ENCODE peak calls at places on chromosomes 2 and 18, in four cellular contexts. J is WTC11, D is GM12878, Y is HepG2. O is an unnamed sample.

GRCh38 chr2:2914252-2914651 is 463.4 kb downstream of the EIPR1 start:
- DNase-seq in J (no peak), D (no peak), Y (no peak), O (no peak)

GRCh38 chr2:85420743-85421705 is 2.5 kb downstream of the SH2D6 start:
- DNase-seq in J (peak), D (no peak), Y (peak), O (peak)

GRCh38 chr18:31064130-31064529 is 21.6 kb upstream of the DSC3 start:
- DNase-seq in J (no peak), D (peak), Y (no peak), O (no peak)

GRCh38 chr18:78630981-78631510 is 348.6 kb upstream of the SALL3 start:
- DNase-seq in J (no peak), D (no peak), Y (no peak), O (no peak)

GRCh38 chr18:40222736-40223135 is 1732.3 kb upstream of the PIK3C3 start:
- DNase-seq in J (no peak), D (no peak), Y (no peak), O (no peak)

GRCh38 chr2:159133795-159134194 is 152.7 kb downstream of the WDSUB1 start:
- DNase-seq in J (no peak), D (no peak), Y (no peak), O (no peak)

GRCh38 chr2:153864022-153864421 is 7.7 kb upstream of the GALNT13 start:
- DNase-seq in J (no peak), D (no peak), Y (no peak), O (no peak)

GRCh38 chr18:6370886-6371635 is 43.6 kb downstream of the L3MBTL4 start:
- DNase-seq in J (no peak), D (no peak), Y (peak), O (no peak)

GRCh38 chr2:216922170-216922780 is 62.4 kb upstream of the TNP1 start:
- DNase-seq in J (no peak), D (no peak), Y (no peak), O (no peak)

GRCh38 chr18:48640566-48641270 is 101.9 kb downstream of the CTIF start:
- DNase-seq in J (no peak), D (no peak), Y (no peak), O (no peak)

GRCh38 chr2:228048838-228049490 is 132.5 kb downstream of the SPHKAP start:
- DNase-seq in J (peak), D (no peak), Y (peak), O (no peak)

GRCh38 chr18:3706279-3707097 is 256.5 kb downstream of the TGIF1 start:
- DNase-seq in J (no peak), D (no peak), Y (no peak), O (peak)

GRCh38 chr2:191797937-191798873 is 48.7 kb downstream of the CAVIN2 start:
- DNase-seq in J (no peak), D (no peak), Y (no peak), O (no peak)

DNA sequence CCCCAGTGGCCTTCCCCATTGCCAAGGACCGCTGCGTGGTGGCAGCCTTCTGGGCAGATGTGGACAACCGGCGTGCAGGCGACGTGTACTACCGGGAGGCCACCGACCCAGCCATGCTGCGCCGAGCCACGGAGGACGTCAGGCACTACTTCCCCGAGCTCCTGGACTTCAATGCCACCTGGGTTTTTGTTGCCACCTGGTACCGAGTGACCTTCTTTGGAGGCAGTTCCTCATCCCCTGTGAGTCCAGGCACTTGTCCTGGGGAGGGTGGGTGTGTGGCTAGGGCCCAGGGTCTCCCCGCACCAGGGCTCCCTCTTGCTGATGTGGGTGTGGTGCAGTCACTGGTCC is 31.9 kb downstream of the SNED1 start:
- DNase-seq in J (no peak), D (no peak), Y (no peak), O (no peak)
- TF ChIP-seq TCF7 in J (no peak), D (no peak), Y (no peak), O (no peak)

GRCh38 chr18:61589724-61590065 is 256.5 kb downstream of the CDH20 start:
- DNase-seq in J (no peak), D (no peak), Y (no peak), O (no peak)
- TF ChIP-seq TCF7 in J (no peak), D (no peak), Y (no peak), O (no peak)

GRCh38 chr2:55165567-55165966 is 66.5 kb downstream of the CLHC1 start:
- DNase-seq in J (no peak), D (no peak), Y (no peak), O (no peak)
- TF ChIP-seq TCF7 in J (no peak), D (no peak), Y (no peak), O (no peak)

GRCh38 chr2:18345848-18346247 is 214.6 kb downstream of the RDH14 start:
- DNase-seq in J (no peak), D (no peak), Y (no peak), O (no peak)
- TF ChIP-seq TCF7 in J (no peak), D (no peak), Y (no peak), O (no peak)

DNA sequence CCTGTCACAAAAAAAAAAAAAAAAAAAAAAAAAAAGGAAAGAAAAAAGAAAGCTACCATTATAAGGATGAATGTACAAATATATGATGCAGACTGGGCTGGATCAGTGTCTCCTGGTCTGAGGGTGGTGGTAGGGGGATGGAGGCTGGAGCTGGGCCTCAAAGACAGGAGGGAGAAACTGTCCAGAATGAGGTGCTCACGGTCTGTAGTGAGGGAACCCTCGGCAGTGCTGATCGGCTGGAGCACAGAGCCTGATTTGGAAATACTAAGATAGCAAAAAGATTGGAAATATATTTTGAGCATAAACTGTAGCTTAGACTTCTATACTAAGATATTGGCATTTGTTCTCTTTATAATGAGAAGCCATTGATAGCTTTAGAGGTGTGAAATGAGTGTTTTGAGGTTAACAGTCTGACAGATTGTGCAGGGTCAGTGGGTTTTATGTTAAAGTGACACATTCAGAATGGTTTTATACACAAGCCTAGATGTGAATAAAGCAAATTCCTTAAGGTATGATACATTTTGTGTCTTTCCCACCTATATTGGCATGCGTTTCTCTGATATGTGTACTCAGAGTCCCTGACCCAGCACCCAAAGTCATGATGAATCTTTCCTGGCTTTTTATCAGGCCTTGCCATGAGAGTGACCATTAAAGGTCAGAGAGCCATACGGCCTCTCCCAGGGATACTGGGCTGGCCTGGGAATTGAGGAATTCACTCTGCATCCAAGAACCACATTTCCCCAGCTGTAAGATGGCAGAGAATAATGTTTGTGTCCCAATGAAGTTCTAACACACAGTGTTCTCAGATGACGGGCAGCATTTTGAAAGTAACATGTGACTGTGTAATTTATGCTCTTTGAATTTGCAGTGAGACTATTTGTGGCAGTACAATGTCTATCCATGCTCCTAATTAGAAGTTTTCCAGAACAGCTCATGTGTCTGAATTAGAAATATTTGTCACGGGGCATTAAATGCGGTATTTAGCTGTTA is 7.7 kb upstream of the SLC3A1 start:
- DNase-seq in J (no peak), D (no peak), Y (no peak), O (no peak)
- TF ChIP-seq TCF7 in J (no peak), D (no peak), Y (no peak), O (no peak)

GRCh38 chr2:157628532-157629415 is at the start of gene ACVR1C:
- DNase-seq in J (peak), D (no peak), Y (peak), O (peak)

GRCh38 chr2:157628282-157628531 is 457 bp downstream of the ACVR1C start:
- DNase-seq in J (no peak), D (no peak), Y (no peak), O (no peak)

GRCh38 chr2:157625311-157625710 is 3.4 kb downstream of the ACVR1C start:
- DNase-seq in J (no peak), D (no peak), Y (no peak), O (no peak)

DNA sequence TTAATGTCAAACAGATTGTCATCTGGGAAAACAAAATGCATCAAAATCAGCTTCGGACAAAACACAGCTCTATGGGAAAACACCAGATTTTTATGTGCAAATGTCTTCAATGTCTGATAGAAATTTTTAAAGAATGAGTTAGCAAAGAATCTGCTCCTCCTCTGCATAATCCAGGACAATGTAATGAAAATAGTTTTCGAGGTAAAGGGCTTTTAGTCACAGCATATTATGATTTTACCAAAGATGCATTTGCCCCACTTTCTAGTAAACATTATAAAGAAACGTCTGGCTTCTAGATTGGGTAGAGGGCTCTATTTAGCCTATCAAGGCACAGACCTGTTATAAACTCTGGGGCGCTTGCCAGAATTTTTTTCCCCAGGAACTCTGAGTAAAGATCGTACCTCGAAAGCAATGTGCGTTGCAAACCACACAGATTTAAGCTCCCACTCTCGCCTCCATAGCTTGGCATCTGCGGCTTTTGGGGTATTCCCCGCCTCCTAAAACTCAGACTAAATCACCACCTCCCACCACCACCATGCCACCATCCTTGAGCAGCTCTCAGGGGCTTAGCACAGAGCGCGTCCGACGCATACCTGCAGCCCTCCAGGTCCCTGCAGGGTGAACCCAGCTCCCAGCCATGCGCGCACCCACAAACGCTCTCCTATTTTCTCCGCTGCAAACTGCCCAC is 926 bp downstream of the ACVR1C start:
- DNase-seq in J (peak), D (no peak), Y (no peak), O (no peak)
- TF ChIP-seq TCF7 in J (no peak), D (no peak), Y (no peak), O (no peak)

DNA sequence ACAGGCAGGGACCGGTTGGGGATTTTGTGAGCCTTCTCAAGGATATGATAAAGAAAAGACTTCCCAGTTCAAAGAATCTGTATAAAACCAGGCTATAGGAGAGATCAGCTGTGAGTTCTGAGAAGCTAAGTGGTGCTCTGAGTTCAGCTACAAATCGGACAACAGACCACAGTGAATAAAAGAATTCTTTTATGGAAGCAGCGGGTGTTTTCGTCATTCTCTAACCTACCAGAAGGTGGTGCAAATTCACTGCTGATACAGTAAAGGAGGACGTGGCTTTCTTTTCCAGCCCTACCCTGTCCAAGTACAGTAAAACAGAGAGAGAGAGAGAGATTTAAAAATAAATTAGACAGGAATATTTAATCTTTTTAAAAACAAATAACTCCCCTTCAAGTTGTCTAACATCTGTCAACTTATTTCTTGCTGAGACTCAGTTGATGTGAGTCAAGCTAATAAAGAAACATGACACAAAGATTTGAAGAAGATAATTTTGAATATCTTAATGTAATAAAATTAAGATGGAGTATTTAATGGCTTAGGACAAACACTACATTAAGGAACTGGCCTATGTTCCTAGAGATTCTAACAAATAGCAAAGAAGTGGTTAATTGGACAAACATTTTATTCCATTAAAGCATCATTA is 133.8 kb downstream of the INSIG2 start:
- DNase-seq in J (no peak), D (no peak), Y (peak), O (peak)
- TF ChIP-seq TCF7 in J (no peak), D (no peak), Y (no peak), O (no peak)

DNA sequence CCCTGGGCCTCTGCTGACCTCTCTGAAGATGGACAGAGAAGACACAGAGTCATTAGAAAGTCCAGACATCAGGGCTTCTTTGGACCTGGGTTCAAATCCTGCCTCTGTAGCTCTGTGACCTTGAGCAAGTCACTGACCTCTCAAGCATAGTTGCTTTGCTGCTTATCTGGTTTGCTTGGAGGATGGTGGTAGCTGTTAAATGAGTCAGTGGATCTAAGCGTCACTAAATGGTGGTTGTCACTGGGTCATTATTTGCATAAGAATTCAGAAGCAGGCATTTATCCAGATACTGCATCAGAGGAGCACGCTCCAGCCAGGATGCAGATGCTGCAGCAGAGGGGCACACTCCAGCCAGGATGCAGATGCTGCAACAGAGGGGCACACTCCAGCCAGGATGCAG is 229.2 kb downstream of the GLI2 start:
- DNase-seq in J (no peak), D (no peak), Y (no peak), O (no peak)
- TF ChIP-seq TCF7 in J (no peak), D (no peak), Y (no peak), O (no peak)

GRCh38 chr2:11726384-11726783 is 20.0 kb upstream of the LPIN1 start:
- DNase-seq in J (no peak), D (no peak), Y (no peak), O (no peak)
- TF ChIP-seq TCF7 in J (no peak), D (no peak), Y (no peak), O (no peak)